ENCODE peak calls at places on chromosomes 13 and 19, in six cellular contexts. C is breast epithelium, O is testis, H is prostate gland, D is transverse colon, W is sigmoid colon. X is an unnamed sample.

GRCh38 chr19:51018745-51019543 is 565 bp downstream of the KLK10 start:
- DNase-seq in O (peak; percentile 65), H (peak; percentile 60), W (no peak), C (peak; percentile 78), D (no peak), X (peak; percentile 38)

GRCh38 chr19:53552001-53552721 is 14.2 kb downstream of the ZNF331 start:
- DNase-seq in D (no peak), O (no peak), C (no peak), W (no peak), H (no peak), X (no peak)

GRCh38 chr19:43789029-43789428 is 8.3 kb upstream of the KCNN4 start:
- DNase-seq in O (peak; percentile 23), C (no peak), W (no peak), D (no peak), H (no peak), X (no peak)

GRCh38 chr19:16366056-16366432 is 41.4 kb downstream of the KLF2 start:
- DNase-seq in C (no peak), O (no peak), H (no peak), W (no peak), D (no peak), X (no peak)

GRCh38 chr19:44857837-44858236 is 11.7 kb downstream of the NECTIN2 start:
- DNase-seq in D (no peak), W (no peak), C (no peak), O (no peak), H (no peak), X (no peak)

GRCh38 chr13:114019367-114019766 is 45.5 kb upstream of the C13orf46 start:
- DNase-seq in H (no peak), C (no peak), W (no peak), O (peak; percentile 63), D (no peak), X (no peak)

GRCh38 chr19:16457195-16457953 is 14.4 kb downstream of the EPS15L1 start:
- DNase-seq in H (no peak), C (no peak), O (no peak), W (peak; percentile 78), D (no peak), X (peak; percentile 50)

GRCh38 chr19:57338798-57339378 is 12.2 kb upstream of the ZNF304 start:
- DNase-seq in C (no peak), D (no peak), O (no peak), H (no peak), W (no peak), X (no peak)

GRCh38 chr13:66367356-66367755 is 862.8 kb downstream of the PCDH9 start:
- DNase-seq in D (no peak), O (no peak), H (no peak), W (no peak), C (no peak), X (no peak)

GRCh38 chr19:42366676-42367075 is 23.4 kb downstream of the CNFN start:
- DNase-seq in C (no peak), H (no peak), O (no peak), W (no peak), D (no peak), X (no peak)

GRCh38 chr19:11767633-11768133 is 883 bp downstream of the ZNF441 start:
- DNase-seq in W (peak; percentile 70), O (peak; percentile 32), H (peak; percentile 11), C (peak; percentile 31), D (peak; percentile 69), X (peak; percentile 22)

GRCh38 chr19:11138659-11139526 is 16.7 kb downstream of the SPC24 start:
- DNase-seq in C (peak; percentile 62), W (peak; percentile 94), H (no peak), O (peak; percentile 60), D (peak; percentile 62), X (peak; percentile 89)

DNA sequence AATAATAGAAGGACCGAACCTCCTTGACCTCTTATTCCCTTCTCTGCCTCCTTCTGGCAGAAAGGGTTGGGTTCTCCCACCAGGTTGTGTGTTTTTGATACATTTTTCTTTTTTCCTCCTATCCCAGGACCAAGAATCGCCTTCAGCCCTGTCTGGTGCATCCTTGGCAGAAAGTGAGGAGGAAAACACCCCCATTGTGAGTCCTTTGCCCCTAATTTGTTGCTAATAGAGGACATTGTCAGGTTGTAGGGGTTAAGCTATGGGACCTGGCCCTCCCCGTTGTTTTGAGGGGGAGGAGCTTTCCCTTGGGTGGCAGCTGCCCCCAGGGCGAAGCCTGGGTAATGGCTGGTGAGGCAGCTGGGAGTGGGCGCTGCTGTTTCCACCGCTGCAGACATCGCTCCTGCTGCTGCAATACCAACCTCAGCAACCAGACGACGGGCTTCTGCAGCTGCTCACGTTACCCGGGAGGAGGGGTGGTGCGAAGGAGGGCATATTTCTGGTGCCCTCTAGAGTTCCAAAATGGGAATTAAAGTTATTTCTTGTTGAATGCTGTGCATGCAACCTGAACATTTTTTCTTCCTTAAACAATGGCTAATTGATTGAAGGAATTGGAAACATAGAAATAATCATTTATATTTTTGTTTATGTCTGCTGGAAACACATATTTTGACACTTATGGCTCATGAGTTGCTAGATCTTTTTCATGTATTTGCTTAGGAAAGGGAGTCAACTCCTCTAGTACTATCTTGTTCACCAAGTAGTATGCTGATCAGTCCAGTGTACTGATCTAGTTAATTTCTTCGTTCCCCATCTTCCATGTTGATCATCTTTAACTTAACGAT is 1.5 kb downstream of the ZMYM2 start:
- DNase-seq in O (peak; percentile 92), H (peak; percentile 87), W (peak; percentile 93), C (peak; percentile 80), D (peak; percentile 88), X (peak; percentile 82)
- TF ChIP-seq POLR2A in O (no peak), H (peak; percentile 72), W (peak; percentile 41), C (no peak), D (peak; percentile 51), X (peak; percentile 33)

GRCh38 chr19:3129112-3129511 is 6.7 kb upstream of the GNA15 start:
- DNase-seq in O (no peak), D (no peak), H (peak; percentile 41), C (no peak), W (no peak), X (no peak)
- TF ChIP-seq CTCF in O (no peak), D (peak; percentile 40), H (no peak), C (peak; percentile 52), W (no peak), X (peak; percentile 52)

GRCh38 chr13:27171830-27172494 is 351 bp upstream of the USP12 start:
- DNase-seq in O (peak; percentile 91), C (peak; percentile 85), D (peak; percentile 96), H (peak; percentile 88), W (peak; percentile 96), X (peak; percentile 91)
- TF ChIP-seq POLR2A in O (no peak), C (no peak), D (peak; percentile 26), H (peak; percentile 36), W (no peak), X (peak; percentile 38)

GRCh38 chr19:39390759-39391592 is at the start of the genes MED29 and PAF1:
- DNase-seq in O (peak; percentile 99), W (peak; percentile 99), D (peak; percentile 97), H (peak; percentile 99), C (peak; percentile 99), X (peak; percentile 97)
- TF ChIP-seq CTCF in O (no peak), W (no peak), D (no peak), H (no peak), C (peak; percentile 12), X (no peak)

GRCh38 chr13:44692173-44692713 is 116.1 kb upstream of the TSC22D1 start:
- DNase-seq in O (no peak), W (no peak), C (no peak), D (no peak), H (no peak), X (no peak)
- TF ChIP-seq POLR2A in O (no peak), W (no peak), C (no peak), D (no peak), H (no peak), X (no peak)

DNA sequence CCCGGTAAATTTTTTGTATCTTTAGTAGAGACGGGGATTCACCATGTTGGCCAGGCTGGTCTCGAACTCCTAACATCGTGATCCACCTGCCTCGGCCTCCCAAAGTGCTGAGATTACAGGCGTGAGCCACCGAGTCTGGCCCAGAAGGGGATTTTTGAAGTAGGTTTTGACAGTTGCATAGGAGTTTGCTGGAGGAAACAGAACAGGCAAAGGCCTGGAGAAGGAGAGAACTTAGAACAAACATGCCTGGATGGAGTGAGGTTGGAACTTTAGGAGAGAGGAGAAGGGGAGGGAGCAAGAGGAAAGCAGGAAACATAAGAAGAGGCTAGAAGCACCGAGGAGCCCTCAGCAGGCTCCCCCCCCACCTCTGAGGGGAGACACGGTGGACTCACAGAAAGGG is 1.6 kb upstream of the FBN3 start:
- DNase-seq in O (no peak), C (no peak), D (no peak), H (no peak), W (no peak), X (no peak)
- TF ChIP-seq CTCF in O (no peak), C (no peak), D (no peak), H (no peak), W (no peak), X (no peak)

DNA sequence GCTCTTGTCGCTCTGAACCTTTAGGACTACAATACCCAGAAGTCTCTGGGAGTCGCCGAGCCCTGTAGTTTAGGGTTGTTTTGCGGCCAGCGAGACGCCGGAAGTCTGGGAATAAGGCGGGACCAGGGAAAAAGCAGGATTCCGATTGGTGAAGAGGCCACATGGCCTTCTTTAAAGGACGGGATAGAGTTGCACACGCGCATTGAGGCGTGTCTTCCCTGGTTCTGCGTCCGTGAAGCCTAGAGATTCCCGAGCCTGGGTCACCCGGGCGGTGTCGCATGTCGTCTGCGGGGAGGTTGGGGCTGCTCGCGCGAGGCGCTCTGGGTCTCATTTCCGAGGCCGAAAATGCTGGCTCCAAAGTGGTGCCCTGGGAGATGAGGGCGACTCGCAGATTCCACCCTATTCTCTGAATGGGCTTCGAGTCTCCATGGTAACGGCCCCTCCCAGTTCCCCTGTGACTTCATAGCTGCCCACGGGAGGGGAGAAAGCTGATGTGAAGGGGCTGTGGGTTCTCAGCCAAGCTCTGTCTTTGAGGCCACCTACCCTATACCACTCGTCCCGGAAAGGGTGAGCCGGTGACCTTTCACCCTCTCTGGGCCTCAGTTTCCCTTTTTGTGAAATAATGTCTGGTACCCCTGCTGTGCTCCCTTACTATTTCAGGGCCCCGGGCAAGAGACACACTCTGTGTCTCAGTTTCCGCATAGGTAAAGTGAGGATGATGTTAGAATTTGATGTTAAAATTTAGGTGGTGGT is 613 bp upstream of the ZSCAN5A start:
- DNase-seq in H (peak; percentile 96), D (peak; percentile 96), C (peak; percentile 96), O (peak; percentile 98), W (peak; percentile 98), X (peak; percentile 96)
- TF ChIP-seq POLR2A in H (peak; percentile 56), D (peak; percentile 39), C (no peak), O (no peak), W (peak; percentile 23), X (no peak)

GRCh38 chr19:4764290-4764660 is 27.3 kb upstream of the FEM1A start:
- DNase-seq in H (no peak), C (no peak), O (no peak), W (no peak), D (no peak), X (no peak)
- TF ChIP-seq CTCF in H (no peak), C (no peak), O (no peak), W (no peak), D (no peak), X (no peak)

GRCh38 chr19:29665215-29665825 is at the start of gene PLEKHF1:
- DNase-seq in H (peak; percentile 89), C (peak; percentile 87), D (peak; percentile 94), O (peak; percentile 93), W (peak; percentile 95), X (peak; percentile 86)
- TF ChIP-seq POLR2A in H (peak; percentile 89), C (no peak), D (no peak), O (no peak), W (no peak), X (peak; percentile 56)

GRCh38 chr13:107678075-107678689 is 537.2 kb downstream of the LIG4 start:
- DNase-seq in C (no peak), H (no peak), D (no peak), O (no peak), W (no peak), X (no peak)
- TF ChIP-seq CTCF in C (no peak), H (no peak), D (no peak), O (no peak), W (no peak), X (no peak)